ENCODE peak calls at places on chromosomes 3 and 15, in seven cellular contexts. U, V, I, Z, F, K and A are unnamed samples.

GRCh38 chr3:74067296-74067695 is 442.6 kb upstream of the PDZRN3 start:
- DNase-seq in U (peak; percentile 32), V (no peak), I (no peak), Z (no peak), F (no peak), K (peak; percentile 63), A (no peak)

GRCh38 chr3:107432646-107433045 is 55.4 kb downstream of the CCDC54 start:
- DNase-seq in U (no peak), V (no peak), I (no peak), Z (no peak), F (no peak), K (no peak), A (peak; percentile 16)

GRCh38 chr3:114079761-114080160 is 23.2 kb downstream of the QTRT2 start:
- DNase-seq in U (peak; percentile 72), V (no peak), I (no peak), Z (no peak), F (no peak), K (peak; percentile 20), A (no peak)

GRCh38 chr15:43488790-43489585 is 4.0 kb downstream of the TP53BP1 start:
- DNase-seq in U (peak; percentile 25), V (no peak), I (no peak), Z (no peak), F (no peak), K (no peak), A (no peak)

GRCh38 chr15:30929064-30929669 is 25.5 kb downstream of the FAN1 start:
- DNase-seq in U (no peak), V (no peak), I (no peak), Z (no peak), F (peak; percentile 98), K (no peak), A (no peak)

GRCh38 chr3:186589856-186590579 is 19.5 kb downstream of the DNAJB11 start:
- DNase-seq in U (peak; percentile 20), V (no peak), I (no peak), Z (no peak), F (peak; percentile 94), K (no peak), A (no peak)

GRCh38 chr3:56830884-56831283 is 29.1 kb upstream of the ARHGEF3 start:
- DNase-seq in U (no peak), V (no peak), I (no peak), Z (no peak), F (no peak), K (no peak), A (no peak)

GRCh38 chr3:16056210-16056607 is 118.3 kb upstream of the GALNT15 start:
- DNase-seq in U (no peak), V (no peak), I (no peak), Z (no peak), F (peak; percentile 13), K (peak; percentile 42), A (no peak)

GRCh38 chr3:185070491-185071335 is 82.1 kb downstream of the C3orf70 start:
- DNase-seq in U (peak; percentile 25), V (peak; percentile 87), I (peak; percentile 6), Z (peak; percentile 64), F (no peak), K (peak; percentile 35), A (peak; percentile 85)

GRCh38 chr15:58486062-58486461 is 54.3 kb downstream of the LIPC start:
- DNase-seq in U (no peak), V (no peak), I (no peak), Z (no peak), F (peak; percentile 39), K (no peak), A (no peak)

GRCh38 chr15:58487041-58487723 is 55.4 kb downstream of the LIPC start:
- DNase-seq in U (no peak), V (no peak), I (no peak), Z (no peak), F (peak; percentile 75), K (no peak), A (no peak)

GRCh38 chr15:58487724-58488120 is 55.9 kb downstream of the LIPC start:
- DNase-seq in U (no peak), V (no peak), I (no peak), Z (no peak), F (peak; percentile 88), K (no peak), A (no peak)

GRCh38 chr15:58484794-58485600 is 53.2 kb downstream of the LIPC start:
- DNase-seq in U (no peak), V (no peak), I (no peak), Z (no peak), F (no peak), K (no peak), A (no peak)

GRCh38 chr15:58486564-58486963 is 54.8 kb downstream of the LIPC start:
- DNase-seq in U (no peak), V (no peak), I (no peak), Z (no peak), F (peak; percentile 82), K (no peak), A (no peak)
- H2BK120ac ChIP-seq in U (no peak overlapping the region), V (no peak overlapping the region), I (no peak overlapping the region), Z (no peak overlapping the region), F (no peak overlapping the region), K (no peak overlapping the region), A (no peak overlapping the region)

DNA sequence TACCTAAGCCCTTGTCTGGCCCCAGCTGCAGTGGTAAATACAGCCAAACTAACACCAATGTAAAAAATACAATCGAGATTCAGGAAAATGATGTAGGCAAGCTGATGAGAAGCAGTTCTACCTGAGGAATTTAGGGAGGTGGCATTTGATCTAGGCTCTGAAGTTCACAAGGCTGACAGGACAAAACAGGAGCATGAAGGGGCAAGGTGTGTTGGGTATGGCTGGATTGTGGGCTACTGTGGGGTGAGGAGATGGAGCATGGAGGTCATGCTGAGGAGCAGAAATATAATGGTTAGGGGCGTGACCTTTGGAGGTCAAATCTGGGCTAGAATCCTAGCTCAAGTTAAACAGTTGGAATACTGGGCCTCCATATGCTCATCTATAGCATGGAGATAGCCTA is 6.5 kb downstream of the NDUFB4 start:
- DNase-seq in U (no peak), V (no peak), I (no peak), Z (no peak), F (no peak), K (no peak), A (no peak)
- H2BK120ac ChIP-seq in U (no peak overlapping the region), V (no peak overlapping the region), I (no peak overlapping the region), Z (no peak overlapping the region), F (no peak overlapping the region), K (no peak overlapping the region), A (no peak overlapping the region)

DNA sequence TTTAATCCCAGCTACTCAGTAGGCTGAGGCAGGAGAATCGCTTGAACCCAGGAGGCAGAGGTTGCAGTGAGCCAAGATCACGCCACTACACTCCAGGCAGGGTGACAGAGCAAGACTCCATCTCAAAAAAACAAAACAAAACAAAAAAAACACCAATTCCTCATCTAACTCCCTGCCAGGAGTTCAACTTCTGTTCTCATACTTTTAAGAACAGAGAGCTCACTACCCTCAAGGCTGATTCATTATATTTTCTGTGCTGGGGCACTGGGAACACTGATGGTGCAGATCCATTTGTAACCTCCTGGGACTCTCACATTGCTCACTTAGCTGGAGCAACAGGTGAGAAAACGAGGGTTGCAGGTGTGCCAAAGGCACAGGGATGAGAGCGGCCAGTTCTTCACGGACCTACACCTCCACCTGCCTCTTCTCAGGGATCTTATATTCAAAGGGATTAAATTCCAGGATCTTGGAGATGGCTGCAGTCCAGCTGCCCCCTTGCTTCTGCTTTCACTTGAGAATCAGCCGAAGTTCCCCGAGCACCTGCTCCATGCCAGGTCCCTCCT is 12.3 kb upstream of the CSK start:
- DNase-seq in U (no peak), V (no peak), I (no peak), Z (no peak), F (no peak), K (no peak), A (no peak)
- H2BK120ac ChIP-seq in U (no peak overlapping the region), V (no peak overlapping the region), I (no peak overlapping the region), Z (no peak overlapping the region), F (no peak overlapping the region), K (no peak overlapping the region), A (no peak overlapping the region)

DNA sequence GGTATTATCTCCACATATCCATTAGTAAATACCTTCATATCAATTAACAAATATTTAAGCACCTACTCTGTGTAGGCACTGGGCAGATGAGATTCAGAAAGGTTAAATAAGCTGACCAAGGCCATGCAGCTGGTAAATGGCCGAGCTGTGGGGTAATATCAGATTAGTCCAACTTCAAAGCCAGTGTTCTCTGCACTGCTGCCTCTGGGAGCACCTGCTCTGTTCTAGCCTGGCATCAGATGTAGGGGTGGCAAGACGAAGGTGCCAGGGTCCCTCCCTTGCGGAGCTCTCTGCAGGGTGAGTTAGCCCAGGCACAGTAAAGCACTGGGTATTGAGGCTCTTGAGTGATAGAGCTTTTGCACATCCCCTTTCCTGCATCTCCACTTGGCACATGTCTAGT is 5.5 kb downstream of the TATDN2 start:
- DNase-seq in U (no peak), V (no peak), I (no peak), Z (no peak), F (no peak), K (no peak), A (no peak)
- H2BK120ac ChIP-seq in U (no peak overlapping the region), V (no peak overlapping the region), I (no peak overlapping the region), Z (no peak overlapping the region), F (no peak overlapping the region), K (no peak overlapping the region), A (no peak overlapping the region)

GRCh38 chr15:95911570-95912279 is 418.8 kb upstream of the NR2F2 start:
- DNase-seq in U (no peak), V (no peak), I (no peak), Z (no peak), F (peak; percentile 9), K (peak; percentile 7), A (peak; percentile 81)
- H2BK120ac ChIP-seq in U (no peak overlapping the region), V (no peak overlapping the region), I (no peak overlapping the region), Z (no peak overlapping the region), F (no peak overlapping the region), K (no peak overlapping the region), A (no peak overlapping the region)

DNA sequence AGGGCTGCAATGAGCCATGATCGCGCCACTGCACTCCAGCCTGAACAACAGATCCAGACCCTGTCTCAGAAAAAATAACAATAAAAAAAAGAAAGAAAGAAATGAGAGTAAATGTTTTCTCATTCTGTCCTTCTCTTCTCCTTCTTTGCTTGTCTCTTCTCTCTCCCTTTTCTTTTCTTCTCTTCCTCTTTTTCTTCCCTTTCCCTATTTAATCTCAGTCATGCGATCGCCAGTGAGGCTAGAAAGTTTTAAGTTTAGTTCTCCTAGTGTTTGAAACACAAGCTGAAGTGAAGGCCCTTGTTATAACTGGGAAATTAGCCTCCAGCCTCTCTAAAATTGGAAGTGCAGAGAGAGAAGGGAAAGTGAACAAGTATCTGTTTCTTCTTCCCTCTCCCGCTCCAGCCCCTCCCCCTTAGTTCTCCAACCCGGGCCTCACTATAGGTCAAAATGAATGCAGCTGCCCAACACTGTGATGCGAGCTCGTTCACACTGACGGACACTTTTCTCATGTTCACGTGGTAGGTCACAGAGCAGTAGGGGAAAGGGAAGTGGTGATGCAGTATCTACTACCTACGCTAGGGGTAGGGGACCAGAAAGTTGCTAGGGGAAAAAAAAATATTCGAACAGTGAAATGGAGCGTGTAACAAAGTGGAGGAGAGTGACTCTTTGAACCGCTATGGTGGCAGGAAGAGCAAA is 23.4 kb upstream of the TSC22D2 start:
- DNase-seq in U (peak; percentile 12), V (peak; percentile 86), I (peak; percentile 21), Z (no peak), F (peak; percentile 86), K (peak; percentile 47), A (peak; percentile 93)
- H2BK120ac ChIP-seq in U (no peak overlapping the region), V (no peak overlapping the region), I (no peak overlapping the region), Z (no peak overlapping the region), F (no peak overlapping the region), K (no peak overlapping the region), A (no peak overlapping the region)